ENCODE peak calls at places on chromosomes 11 and 22, in four cellular contexts. R is WTC11, A is K562, I is HepG2. K is an unnamed sample.

GRCh38 chr11:44774131-44774530 is 47.4 kb downstream of the TSPAN18 start:
- DNase-seq in R (peak), I (no peak), A (no peak), K (no peak)

GRCh38 chr11:120336641-120337132 is 474 bp downstream of the ARHGEF12 start:
- DNase-seq in A (peak), I (no peak), R (peak), K (peak)

GRCh38 chr11:70680781-70681281 is 282.5 kb downstream of the CTTN start:
- DNase-seq in R (no peak), I (no peak), A (no peak), K (no peak)

GRCh38 chr11:78295991-78296930 is 107.5 kb downstream of the USP35 start:
- DNase-seq in A (no peak), R (peak), I (no peak), K (no peak)

GRCh38 chr11:83545911-83546310 is 259.7 kb upstream of the CCDC90B start:
- DNase-seq in A (no peak), I (no peak), R (no peak), K (no peak)

GRCh38 chr11:118396097-118396501 is 5.3 kb upstream of the ATP5MG start:
- DNase-seq in I (no peak), A (no peak), R (no peak), K (no peak)

GRCh38 chr11:88103337-88104206 is 71.7 kb downstream of the RAB38 start:
- DNase-seq in R (peak), I (peak), A (peak), K (peak)

GRCh38 chr11:61966673-61967176 is 709 bp downstream of the FTH1 start:
- DNase-seq in A (peak), R (no peak), I (no peak), K (no peak)

GRCh38 chr11:129225190-129225589 is 33.1 kb upstream of the ARHGAP32 start:
- DNase-seq in I (no peak), R (no peak), A (no peak), K (no peak)

GRCh38 chr11:78019808-78020207 is 3.3 kb downstream of the KCTD14 start:
- DNase-seq in A (no peak), I (peak), R (no peak), K (peak)

GRCh38 chr11:114259551-114259983 is 36.6 kb upstream of the NNMT start:
- DNase-seq in I (no peak), A (no peak), R (no peak), K (no peak)

GRCh38 chr11:16669799-16670415 is 68.5 kb upstream of the C11orf58 start:
- DNase-seq in A (no peak), I (peak), R (peak), K (peak)

GRCh38 chr22:39656495-39657490 is 86.2 kb downstream of the CACNA1I start:
- DNase-seq in A (peak), I (no peak), R (no peak), K (no peak)

GRCh38 chr11:68039526-68040086 is 781 bp downstream of the TCIRG1 start:
- DNase-seq in I (peak), A (peak), R (no peak), K (no peak)

GRCh38 chr22:30325724-30326703 is 727 bp downstream of the TBC1D10A start:
- DNase-seq in A (peak), I (no peak), R (no peak), K (no peak)

GRCh38 chr22:40204331-40205116 is 26.8 kb downstream of the TNRC6B start:
- DNase-seq in I (peak), R (no peak), A (no peak), K (no peak)

GRCh38 chr11:111843659-111844058 is 27.7 kb downstream of the ALG9 start:
- DNase-seq in R (no peak), A (no peak), I (no peak), K (no peak)

GRCh38 chr11:13169709-13170108 is 107.9 kb upstream of the BMAL1 start:
- DNase-seq in R (no peak), A (no peak), I (no peak), K (no peak)

GRCh38 chr11:76208829-76209670 is 2.7 kb upstream of the WNT11 start:
- DNase-seq in A (no peak), I (peak), R (peak), K (peak)

GRCh38 chr11:69915501-69916250 is 96.5 kb upstream of the FGF3 start:
- DNase-seq in I (peak), A (peak), R (peak), K (peak)

GRCh38 chr22:23522642-23523251 is 57.3 kb downstream of the IGLL1 start:
- DNase-seq in A (no peak), I (peak), R (no peak), K (no peak)
- TF ChIP-seq NR3C1 in A (no peak), I (no peak), R (no peak), K (no peak)

GRCh38 chr22:43848366-43849171 is 13.7 kb downstream of the SULT4A1 start:
- DNase-seq in I (no peak), R (peak), A (no peak), K (no peak)
- TF ChIP-seq USF2 in I (no peak), R (no peak), A (no peak), K (no peak)

GRCh38 chr11:96393753-96394348 is 4.0 kb downstream of the JRKL start:
- DNase-seq in A (peak), I (peak), R (no peak), K (peak)
- TF ChIP-seq NR3C1 in A (no peak), I (no peak), R (no peak), K (no peak)

DNA sequence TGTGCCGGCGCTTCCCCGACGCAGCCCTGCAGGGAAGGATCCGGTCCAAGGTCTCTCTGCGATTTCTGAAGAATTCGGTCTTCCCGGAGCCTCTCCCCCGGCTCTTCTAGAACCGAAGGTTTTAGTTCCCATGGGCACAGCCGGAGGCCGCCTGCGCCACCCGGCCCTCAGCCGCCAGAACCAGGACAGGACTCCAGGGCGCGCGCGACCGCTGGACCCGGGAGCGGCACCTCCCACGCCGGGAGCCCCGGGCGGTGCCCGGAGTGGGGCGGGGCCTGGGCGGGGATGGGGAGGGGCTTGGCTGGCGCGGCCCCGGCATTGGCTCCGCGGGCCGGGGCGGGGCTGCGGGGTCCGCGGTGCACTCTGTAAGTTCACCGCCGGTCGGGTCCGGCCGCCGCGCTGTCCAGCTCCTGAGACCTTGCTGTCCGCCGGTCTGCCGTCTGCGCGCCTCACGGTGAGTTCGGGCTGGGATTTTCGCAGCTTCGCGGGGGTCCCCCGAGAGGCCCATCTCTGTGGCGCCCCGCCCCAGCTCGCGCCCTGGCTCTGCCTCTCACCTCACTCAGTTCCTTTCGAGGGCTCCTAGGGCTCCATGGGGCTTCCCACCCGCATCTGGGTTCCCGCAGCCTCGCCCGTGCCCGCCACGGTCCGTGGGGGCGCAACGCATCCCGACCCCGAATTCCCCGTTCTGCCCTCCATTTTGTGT is at the start of gene CDC42EP2:
- DNase-seq in A (peak), R (peak), I (peak), K (peak)
- TF ChIP-seq USF2 in A (no peak), R (no peak), I (no peak), K (no peak)

GRCh38 chr11:2199466-2200341 is 28.1 kb upstream of the TH start:
- DNase-seq in R (no peak), A (no peak), I (no peak), K (no peak)
- TF ChIP-seq NR3C1 in R (no peak), A (no peak), I (no peak), K (no peak)

DNA sequence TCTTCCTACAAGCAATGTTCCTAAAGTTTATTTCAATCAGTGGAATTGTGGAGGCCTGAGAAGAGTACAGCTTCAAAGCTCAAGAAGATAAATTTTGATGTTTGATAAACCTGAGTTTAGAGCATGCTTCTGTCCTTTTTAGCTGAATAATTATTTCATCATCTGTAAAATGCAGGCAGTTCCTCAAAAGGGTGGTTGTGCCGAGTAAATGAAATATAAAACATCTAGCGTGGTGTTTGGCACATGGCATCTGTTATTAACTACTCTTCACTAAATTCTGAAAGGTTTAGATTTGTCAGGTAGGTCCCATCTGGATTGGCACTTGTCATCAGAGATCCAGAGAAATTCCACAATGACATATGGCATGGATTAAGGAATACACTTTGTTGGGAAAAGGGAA is 155.1 kb downstream of the DDX10 start:
- DNase-seq in I (no peak), A (no peak), R (no peak), K (no peak)
- TF ChIP-seq USF2 in I (no peak), A (no peak), R (no peak), K (no peak)

DNA sequence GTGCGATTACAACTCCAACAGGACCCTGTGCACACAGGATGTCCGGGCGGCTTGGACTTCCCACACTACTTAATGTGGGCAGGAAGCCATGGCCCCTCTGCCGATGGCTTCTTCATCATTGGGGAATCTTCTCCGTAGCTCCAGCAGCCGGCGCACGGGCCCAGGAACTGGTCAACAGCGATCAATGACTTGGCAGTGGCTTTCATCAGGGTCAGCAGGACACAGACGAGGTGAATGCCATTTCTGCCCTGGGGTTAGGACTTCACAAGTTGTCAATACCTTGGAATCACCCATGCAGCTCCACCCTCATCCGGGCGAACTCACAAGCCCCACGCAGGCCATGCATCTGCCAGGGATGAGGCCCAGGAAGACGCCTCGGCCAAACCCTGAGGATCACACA is 645.7 kb downstream of the BRD1 start:
- DNase-seq in R (no peak), I (no peak), A (no peak), K (no peak)
- TF ChIP-seq NR3C1 in R (no peak), I (no peak), A (no peak), K (no peak)